ENCODE peak calls at places on chromosomes 13 and 19, in four cellular contexts. One of them, this sample, is unnamed.

GRCh38 chr19:18093439-18094161 is 4.0 kb upstream of the MAST3 start:
- DNase-seq in OCI-LY7: peak
- DNase-seq in AG10803: no peak
- DNase-seq in right cardiac atrium: no peak
- DNase-seq in this sample: no peak

GRCh38 chr19:42542791-42543190 is 14.5 kb upstream of the CEACAM1 start:
- DNase-seq in OCI-LY7: no peak
- DNase-seq in AG10803: no peak
- DNase-seq in right cardiac atrium: no peak
- DNase-seq in this sample: no peak

GRCh38 chr13:21567714-21568113 is 36.3 kb downstream of the MICU2 start:
- DNase-seq in OCI-LY7: no peak
- DNase-seq in AG10803: no peak
- DNase-seq in right cardiac atrium: no peak
- DNase-seq in this sample: peak

GRCh38 chr13:61756031-61756430 is 340.4 kb upstream of the PCDH20 start:
- DNase-seq in OCI-LY7: no peak
- DNase-seq in AG10803: no peak
- DNase-seq in right cardiac atrium: no peak
- DNase-seq in this sample: no peak

GRCh38 chr13:39892731-39893293 is 237.3 kb downstream of the COG6 start:
- DNase-seq in OCI-LY7: no peak
- DNase-seq in AG10803: peak
- DNase-seq in right cardiac atrium: peak
- DNase-seq in this sample: no peak

GRCh38 chr19:35856546-35857149 is at the start of gene KIRREL2:
- DNase-seq in OCI-LY7: peak
- DNase-seq in AG10803: no peak
- DNase-seq in right cardiac atrium: peak
- DNase-seq in this sample: no peak

GRCh38 chr19:34996978-34997640 is 3.0 kb upstream of the GRAMD1A start:
- DNase-seq in OCI-LY7: peak
- DNase-seq in AG10803: no peak
- DNase-seq in right cardiac atrium: no peak
- DNase-seq in this sample: no peak

GRCh38 chr13:40352807-40353562 is 313.5 kb downstream of the FOXO1 start:
- DNase-seq in OCI-LY7: no peak
- DNase-seq in AG10803: no peak
- DNase-seq in right cardiac atrium: peak
- DNase-seq in this sample: no peak

GRCh38 chr19:50897612-50898011 is 13.6 kb downstream of the KLK4 start:
- DNase-seq in OCI-LY7: no peak
- DNase-seq in AG10803: no peak
- DNase-seq in right cardiac atrium: no peak
- DNase-seq in this sample: peak

GRCh38 chr13:50387124-50387581 is 371.9 kb downstream of the KCNRG start:
- DNase-seq in OCI-LY7: peak
- DNase-seq in AG10803: peak
- DNase-seq in right cardiac atrium: peak
- DNase-seq in this sample: peak

GRCh38 chr19:5669212-5669611 is 11.1 kb downstream of the MICOS13 start:
- DNase-seq in OCI-LY7: no peak
- DNase-seq in AG10803: no peak
- DNase-seq in right cardiac atrium: no peak
- DNase-seq in this sample: no peak

GRCh38 chr19:52453324-52454094 is at the start of gene ZNF578:
- DNase-seq in OCI-LY7: no peak
- DNase-seq in AG10803: peak
- DNase-seq in right cardiac atrium: peak
- DNase-seq in this sample: no peak

GRCh38 chr13:101127741-101128353 is 288.5 kb downstream of the NALCN start:
- DNase-seq in OCI-LY7: peak
- DNase-seq in AG10803: peak
- DNase-seq in right cardiac atrium: no peak
- DNase-seq in this sample: peak

GRCh38 chr19:16876904-16877361 is 11.9 kb upstream of the F2RL3 start:
- DNase-seq in OCI-LY7: peak
- DNase-seq in AG10803: no peak
- DNase-seq in right cardiac atrium: no peak
- DNase-seq in this sample: peak

GRCh38 chr19:41351339-41352245 is 2.1 kb downstream of the TGFB1 start:
- DNase-seq in OCI-LY7: peak
- DNase-seq in AG10803: peak
- DNase-seq in right cardiac atrium: peak
- DNase-seq in this sample: peak

GRCh38 chr19:36526581-36526980 is 1.5 kb downstream of the ZNF260 start:
- DNase-seq in OCI-LY7: no peak
- DNase-seq in AG10803: no peak
- DNase-seq in right cardiac atrium: no peak
- DNase-seq in this sample: no peak

GRCh38 chr13:111981446-111982165 is 85.3 kb upstream of the SOX1 start:
- DNase-seq in OCI-LY7: no peak
- DNase-seq in AG10803: no peak
- DNase-seq in right cardiac atrium: no peak
- DNase-seq in this sample: no peak

GRCh38 chr13:101590479-101590878 is 138.0 kb downstream of the ITGBL1 start:
- DNase-seq in OCI-LY7: no peak
- DNase-seq in AG10803: no peak
- DNase-seq in right cardiac atrium: no peak
- DNase-seq in this sample: no peak

GRCh38 chr13:114161028-114161556 is 18.0 kb upstream of the CFAP97D2 start:
- DNase-seq in OCI-LY7: no peak
- DNase-seq in AG10803: no peak
- DNase-seq in right cardiac atrium: no peak
- DNase-seq in this sample: no peak

GRCh38 chr19:20066861-20067260 is 10.9 kb upstream of the ZNF90 start:
- DNase-seq in OCI-LY7: no peak
- DNase-seq in AG10803: no peak
- DNase-seq in right cardiac atrium: no peak
- DNase-seq in this sample: no peak

GRCh38 chr19:38792250-38793111 is 3.5 kb downstream of the LGALS7B start:
- DNase-seq in OCI-LY7: no peak
- DNase-seq in AG10803: no peak
- DNase-seq in right cardiac atrium: peak
- DNase-seq in this sample: peak

GRCh38 chr19:2167896-2168618 is 4.3 kb downstream of the DOT1L start:
- DNase-seq in OCI-LY7: peak
- DNase-seq in AG10803: peak
- DNase-seq in right cardiac atrium: peak
- DNase-seq in this sample: peak

GRCh38 chr19:2166741-2167738 is 3.3 kb downstream of the DOT1L start:
- DNase-seq in OCI-LY7: no peak
- DNase-seq in AG10803: peak
- DNase-seq in right cardiac atrium: peak
- DNase-seq in this sample: peak

GRCh38 chr19:2170219-2170618 is 6.5 kb downstream of the DOT1L start:
- DNase-seq in OCI-LY7: no peak
- DNase-seq in AG10803: no peak
- DNase-seq in right cardiac atrium: no peak
- DNase-seq in this sample: peak

GRCh38 chr19:2170987-2171348 is 7.2 kb downstream of the DOT1L start:
- DNase-seq in OCI-LY7: no peak
- DNase-seq in AG10803: no peak
- DNase-seq in right cardiac atrium: no peak
- DNase-seq in this sample: no peak

DNA sequence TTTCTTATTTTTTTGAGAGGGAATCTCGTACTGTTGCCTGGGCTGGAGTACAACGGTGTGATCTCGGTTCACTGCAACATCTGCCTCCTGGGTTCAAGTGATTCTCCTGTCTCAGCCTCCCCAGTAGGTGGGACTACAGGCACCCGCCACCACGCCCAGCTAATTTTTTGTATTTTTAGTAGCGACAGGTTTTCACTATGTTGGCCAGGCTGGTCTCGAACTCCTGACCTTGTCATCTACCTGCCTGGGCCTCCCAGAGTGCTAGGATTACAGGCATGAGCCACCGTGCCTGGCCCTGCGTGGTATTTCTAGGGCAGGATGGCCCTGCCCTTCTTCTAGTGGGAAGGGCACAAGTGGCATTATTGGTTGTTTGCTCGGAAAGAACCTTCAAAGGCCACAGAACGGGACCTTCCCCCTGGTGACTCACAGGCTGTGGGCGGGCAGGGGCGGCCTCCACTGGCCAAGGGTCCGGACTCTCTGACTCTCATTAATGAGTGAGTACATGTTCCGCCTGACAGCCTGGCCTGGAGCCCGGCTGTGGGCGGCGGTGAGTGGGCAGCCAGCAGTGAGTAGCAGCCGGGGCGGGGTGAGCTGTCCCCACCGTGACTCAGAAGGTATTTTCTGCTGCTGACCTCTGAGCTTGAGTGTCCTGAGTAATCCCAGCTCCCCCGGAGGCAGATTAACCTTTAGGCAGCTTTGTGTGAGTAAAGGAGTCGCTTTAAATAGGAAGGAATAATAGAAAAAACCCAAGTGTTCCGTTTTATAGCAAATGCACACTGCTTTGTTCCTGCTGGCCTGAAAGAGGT is 5.1 kb downstream of the DOT1L start:
- DNase-seq in OCI-LY7: no peak
- DNase-seq in AG10803: peak
- DNase-seq in right cardiac atrium: peak
- DNase-seq in this sample: peak
- H3K4me3 ChIP-seq in OCI-LY7: no peak
- H3K4me3 ChIP-seq in AG10803: peak
- H3K4me3 ChIP-seq in right cardiac atrium: no peak
- H3K4me3 ChIP-seq in this sample: peak

DNA sequence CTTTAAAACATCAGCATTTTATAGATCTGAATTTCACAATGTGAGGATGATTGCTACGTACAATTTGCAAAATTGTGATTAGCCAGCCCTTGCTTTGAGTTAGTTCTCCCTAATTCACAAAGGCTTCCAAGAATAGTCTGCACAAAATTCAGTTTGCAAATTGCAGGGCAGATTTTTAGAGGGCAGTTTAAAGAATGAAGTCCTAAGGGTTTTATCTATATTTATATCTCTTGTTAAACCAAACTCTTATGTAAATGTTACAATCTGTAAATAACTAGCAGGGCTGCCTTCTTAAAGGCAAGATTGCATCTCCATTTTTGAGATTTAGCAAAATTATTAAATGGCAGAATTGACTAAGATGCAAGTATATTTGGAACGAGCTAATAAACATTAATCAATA is 52.8 kb upstream of the ZNF536 start:
- DNase-seq in OCI-LY7: no peak
- DNase-seq in AG10803: no peak
- DNase-seq in right cardiac atrium: no peak
- DNase-seq in this sample: no peak
- H3K4me3 ChIP-seq in OCI-LY7: no peak
- H3K4me3 ChIP-seq in AG10803: no peak
- H3K4me3 ChIP-seq in right cardiac atrium: no peak
- H3K4me3 ChIP-seq in this sample: no peak

GRCh38 chr19:39833160-39833463 is 850 bp downstream of the DYRK1B start:
- DNase-seq in OCI-LY7: no peak
- DNase-seq in AG10803: no peak
- DNase-seq in right cardiac atrium: no peak
- DNase-seq in this sample: no peak

GRCh38 chr19:39834287-39834841 is 402 bp upstream of the DYRK1B start:
- DNase-seq in OCI-LY7: no peak
- DNase-seq in AG10803: no peak
- DNase-seq in right cardiac atrium: no peak
- DNase-seq in this sample: no peak

GRCh38 chr19:39832341-39833083 is 1.4 kb downstream of the DYRK1B start:
- DNase-seq in OCI-LY7: no peak
- DNase-seq in AG10803: peak
- DNase-seq in right cardiac atrium: no peak
- DNase-seq in this sample: no peak

GRCh38 chr19:39831679-39832078 is 2.3 kb downstream of the DYRK1B start:
- DNase-seq in OCI-LY7: no peak
- DNase-seq in AG10803: no peak
- DNase-seq in right cardiac atrium: no peak
- DNase-seq in this sample: no peak

DNA sequence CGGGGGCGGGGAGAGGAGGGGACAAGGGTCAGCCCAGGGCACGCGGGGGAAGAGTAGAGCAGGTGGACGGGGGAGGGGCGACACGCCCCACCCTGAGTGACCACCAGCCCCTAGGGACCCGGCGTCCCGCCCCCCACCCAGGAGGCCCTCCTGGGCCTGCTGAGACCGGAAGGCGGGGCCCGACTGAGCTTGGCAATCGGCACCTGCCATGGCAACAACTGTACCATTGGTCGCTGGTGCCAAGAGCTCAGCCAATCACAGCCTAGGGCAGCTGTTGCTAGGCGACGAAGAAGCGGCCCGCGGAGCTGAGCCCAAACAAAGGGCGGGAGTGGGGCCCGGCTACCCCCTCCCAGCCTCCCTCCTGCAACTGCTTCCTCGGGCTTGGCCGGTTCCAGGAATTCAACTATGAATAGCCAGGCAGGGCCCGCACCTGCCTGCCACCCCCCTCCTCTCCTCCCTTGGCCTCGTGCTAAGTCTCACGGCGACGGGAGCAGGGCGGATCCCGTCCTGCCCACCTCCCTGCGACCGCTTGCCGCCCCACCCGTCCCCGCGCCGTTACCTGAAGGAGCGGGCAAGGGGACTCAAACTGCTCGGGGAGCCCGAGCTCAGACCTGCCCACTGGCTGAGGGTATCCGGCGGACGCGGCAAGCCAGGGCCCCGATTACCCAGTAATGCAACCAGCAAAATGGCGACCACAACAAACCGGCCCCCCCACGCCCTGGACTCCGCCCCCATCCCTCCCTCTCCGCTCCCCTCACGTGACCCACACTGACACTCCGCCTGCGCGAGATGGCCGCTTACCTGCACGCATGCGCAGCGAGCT is at the start of gene DYRK1B:
- DNase-seq in OCI-LY7: peak
- DNase-seq in AG10803: peak
- DNase-seq in right cardiac atrium: peak
- DNase-seq in this sample: peak
- H3K4me3 ChIP-seq in OCI-LY7: peak
- H3K4me3 ChIP-seq in AG10803: peak
- H3K4me3 ChIP-seq in right cardiac atrium: peak
- H3K4me3 ChIP-seq in this sample: peak

DNA sequence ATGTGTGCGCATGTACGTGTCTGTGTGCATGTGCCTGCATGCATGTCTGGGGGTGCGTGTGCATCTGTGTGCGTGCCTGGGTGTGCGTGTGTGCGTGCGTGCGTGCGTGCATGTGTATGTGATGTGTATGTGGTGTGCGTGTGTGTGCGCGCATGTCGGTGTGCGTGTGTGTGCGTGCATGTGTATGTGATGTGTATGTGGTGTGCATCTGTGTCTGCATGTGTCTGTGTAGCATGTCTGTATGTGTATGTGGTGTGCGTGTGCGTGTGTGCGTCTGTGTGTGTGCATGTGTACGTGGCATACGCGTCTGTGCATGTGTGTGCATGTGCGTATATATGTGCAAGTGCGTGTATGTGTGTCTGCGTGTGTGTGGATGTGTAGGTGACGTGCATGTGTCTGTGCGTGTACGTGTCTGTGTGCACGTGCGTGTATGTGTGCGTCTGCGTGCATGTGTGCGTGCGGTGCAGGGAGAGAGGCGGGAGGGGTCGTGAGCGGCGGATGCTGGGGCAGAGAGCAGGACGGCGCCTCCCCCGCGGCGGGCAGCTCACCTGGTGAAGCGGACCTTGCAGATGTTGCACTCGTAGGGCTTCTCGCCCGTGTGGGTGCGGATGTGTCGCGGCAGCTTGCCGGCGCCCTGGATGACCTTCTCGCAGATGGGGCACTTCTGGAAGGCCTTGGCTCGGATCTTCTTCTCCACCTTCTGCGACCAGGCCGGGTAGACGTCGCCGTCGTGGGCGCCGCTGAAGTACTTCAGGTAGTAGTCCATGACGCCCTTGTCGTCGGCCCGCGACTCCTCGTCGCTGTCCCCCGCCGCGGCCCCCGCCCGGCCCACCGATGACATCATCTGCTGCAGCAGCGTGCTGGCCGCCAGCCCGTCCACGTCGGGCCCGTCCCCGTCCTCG is 13.0 kb downstream of the ZBTB7A start:
- DNase-seq in OCI-LY7: no peak
- DNase-seq in AG10803: no peak
- DNase-seq in right cardiac atrium: peak
- DNase-seq in this sample: no peak
- H3K4me3 ChIP-seq in OCI-LY7: no peak
- H3K4me3 ChIP-seq in AG10803: no peak
- H3K4me3 ChIP-seq in right cardiac atrium: no peak
- H3K4me3 ChIP-seq in this sample: no peak